ENCODE peak calls at places on chromosomes 7 and 10, in nine cellular contexts. X, P, A, Q, D, G, J, O and S are unnamed samples.

GRCh38 chr10:24462889-24463552 is 254.1 kb downstream of the KIAA1217 start:
- DNase-seq in D (no peak), P (peak), Q (no peak), J (no peak), G (no peak), X (no peak), O (no peak), A (no peak), S (no peak)

GRCh38 chr7:105316578-105317375 is 71.9 kb downstream of the SRPK2 start:
- DNase-seq in Q (no peak), G (no peak), A (no peak), D (no peak), J (no peak), P (no peak), O (no peak), X (no peak), S (no peak)

GRCh38 chr10:62732841-62733653 is 71.5 kb upstream of the ADO start:
- DNase-seq in J (peak), X (no peak), P (peak), G (peak), D (peak), Q (peak), A (no peak), O (peak), S (peak)

GRCh38 chr10:119726291-119727261 is 726 bp downstream of the INPP5F start:
- DNase-seq in O (no peak), Q (no peak), D (no peak), J (peak), X (peak), A (no peak), P (no peak), G (no peak), S (no peak)

GRCh38 chr7:2968616-2969397 is 74.9 kb downstream of the CARD11 start:
- DNase-seq in O (no peak), A (no peak), D (no peak), X (peak), Q (no peak), J (no peak), G (no peak), P (no peak), S (no peak)

GRCh38 chr7:121676168-121676567 is 196.8 kb upstream of the PTPRZ1 start:
- DNase-seq in O (no peak), Q (no peak), G (no peak), P (no peak), J (no peak), D (no peak), A (no peak), X (no peak), S (no peak)

GRCh38 chr7:28862876-28863275 is 95.3 kb downstream of the TRIL start:
- DNase-seq in D (no peak), J (no peak), P (no peak), A (no peak), X (no peak), G (no peak), Q (no peak), O (no peak), S (no peak)

GRCh38 chr7:17299477-17299991 is 1.1 kb downstream of the AHR start:
- DNase-seq in P (peak), O (peak), A (no peak), D (no peak), X (no peak), G (peak), Q (no peak), J (peak), S (peak)

GRCh38 chr10:112375721-112376577 is 2.0 kb downstream of the ACSL5 start:
- DNase-seq in X (peak), Q (peak), D (no peak), O (peak), J (peak), G (peak), A (peak), P (peak), S (peak)

GRCh38 chr7:122492007-122492406 is 187.5 kb upstream of the FEZF1 start:
- DNase-seq in G (no peak), A (no peak), X (no peak), O (no peak), Q (no peak), J (no peak), P (no peak), D (no peak), S (no peak)

GRCh38 chr7:29748286-29749099 is 57.8 kb upstream of the WIPF3 start:
- DNase-seq in A (no peak), O (no peak), G (no peak), X (no peak), Q (no peak), P (peak), D (no peak), J (no peak), S (peak)

GRCh38 chr10:132094581-132095234 is 29.0 kb downstream of the JAKMIP3 start:
- DNase-seq in J (no peak), O (no peak), D (no peak), Q (no peak), G (no peak), A (peak), X (no peak), P (no peak), S (no peak)

GRCh38 chr10:14742815-14743214 is 31.9 kb downstream of the FAM107B start:
- DNase-seq in G (peak), X (no peak), A (peak), P (no peak), O (no peak), J (no peak), D (no peak), Q (no peak), S (peak)

GRCh38 chr7:140304071-140304799 is 94.1 kb downstream of the SLC37A3 start:
- DNase-seq in A (no peak), P (peak), G (peak), O (peak), D (peak), X (no peak), Q (no peak), J (peak), S (peak)

GRCh38 chr7:129906700-129907099 is 46.1 kb downstream of the UBE2H start:
- DNase-seq in O (no peak), J (no peak), A (no peak), Q (no peak), X (no peak), G (no peak), D (no peak), P (no peak), S (no peak)

GRCh38 chr10:100019824-100020160 is 10.0 kb upstream of the DNMBP start:
- DNase-seq in X (no peak), O (no peak), D (no peak), A (no peak), J (no peak), G (no peak), P (no peak), Q (no peak), S (no peak)